ENCODE peak calls at places on chromosome 10, in eight cellular contexts. N, K, R, H, E, D, L and A are unnamed samples.

GRCh38 chr10:84291389-84291788 is 37.0 kb upstream of the CCSER2 start:
- DNase-seq in N (no peak), K (no peak), R (peak), H (no peak), E (no peak), D (peak), L (no peak), A (no peak)

GRCh38 chr10:102269017-102269416 is 23.7 kb downstream of the GBF1 start:
- DNase-seq in N (no peak), K (no peak), R (peak), H (no peak), E (no peak), D (peak), L (no peak), A (no peak)

GRCh38 chr10:32795598-32796183 is 162.3 kb downstream of the ITGB1 start:
- DNase-seq in N (no peak), K (no peak), R (peak), H (no peak), E (no peak), D (peak), L (no peak), A (no peak)

GRCh38 chr10:127971101-127971946 is 64.4 kb downstream of the PTPRE start:
- DNase-seq in N (no peak), K (no peak), R (no peak), H (no peak), E (no peak), D (no peak), L (peak), A (no peak)

GRCh38 chr10:12876266-12876665 is 125.2 kb downstream of the CCDC3 start:
- DNase-seq in N (no peak), K (no peak), R (no peak), H (no peak), E (no peak), D (no peak), L (no peak), A (no peak)

GRCh38 chr10:13987472-13987871 is 343.3 kb downstream of the FRMD4A start:
- DNase-seq in N (no peak), K (no peak), R (peak), H (no peak), E (no peak), D (peak), L (no peak), A (no peak)

GRCh38 chr10:89384474-89385324 is 6.8 kb downstream of the IFIT1B start:
- DNase-seq in N (no peak), K (no peak), R (peak), H (no peak), E (no peak), D (no peak), L (no peak), A (no peak)

GRCh38 chr10:129626801-129627434 is 159.9 kb downstream of the MGMT start:
- DNase-seq in N (no peak), K (no peak), R (peak), H (no peak), E (no peak), D (peak), L (no peak), A (no peak)

GRCh38 chr10:48215148-48215982 is 59.1 kb downstream of the FRMPD2 start:
- DNase-seq in N (peak), K (no peak), R (peak), H (no peak), E (no peak), D (peak), L (no peak), A (no peak)

GRCh38 chr10:29920408-29921070 is 138.8 kb downstream of the JCAD start:
- DNase-seq in N (no peak), K (no peak), R (no peak), H (no peak), E (no peak), D (no peak), L (no peak), A (no peak)
- H3K4me3 ChIP-seq in N (no peak), K (no peak), R (no peak), H (no peak), E (no peak), D (no peak), L (no peak), A (no peak)

GRCh38 chr10:80199828-80200227 is 5.5 kb downstream of the ANXA11 start:
- DNase-seq in N (peak), K (no peak), R (peak), H (no peak), E (no peak), D (peak), L (no peak), A (no peak)
- H3K4me3 ChIP-seq in N (no peak), K (no peak), R (no peak), H (no peak), E (no peak), D (no peak), L (no peak), A (peak)

DNA sequence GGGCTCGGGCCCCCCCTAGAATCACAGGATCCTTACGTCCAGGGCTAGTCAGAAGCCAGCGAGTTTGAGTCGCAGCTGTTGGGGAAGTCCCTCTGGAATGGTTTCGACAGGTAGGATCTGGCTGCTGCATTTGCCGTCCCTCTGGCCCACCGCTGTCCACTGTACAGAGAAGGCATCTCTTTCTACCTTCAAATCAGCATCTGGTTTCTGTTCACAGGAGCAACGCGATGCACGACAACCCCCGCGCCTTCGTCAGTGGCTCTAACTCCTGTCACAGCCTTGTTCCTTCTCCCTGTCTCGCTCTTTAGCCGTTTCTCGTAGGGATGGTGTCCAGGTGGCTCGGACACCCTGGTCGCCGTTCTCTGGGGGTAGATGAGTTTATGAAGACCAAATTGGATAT is 11.2 kb upstream of the PFKFB3 start:
- DNase-seq in N (no peak), K (no peak), R (no peak), H (no peak), E (no peak), D (no peak), L (no peak), A (no peak)
- H3K4me3 ChIP-seq in N (no peak), K (no peak), R (no peak), H (no peak), E (no peak), D (no peak), L (no peak), A (no peak)

GRCh38 chr10:45418859-45419672 is 45.0 kb downstream of the ALOX5 start:
- DNase-seq in N (peak), K (peak), R (peak), H (no peak), E (no peak), D (peak), L (no peak), A (peak)
- H3K4me3 ChIP-seq in N (peak), K (peak), R (peak), H (peak), E (peak), D (peak), L (peak), A (peak)